ENCODE peak calls at places on chromosomes 1 and 21, in seven cellular contexts. One of them, this sample, is unnamed. For H3K9me3, the result is how much of the 10 kb centered on the place peaks cover.

GRCh38 chr1:29858646-29859045 is 622.3 kb downstream of the PTPRU start:
- DNase-seq in CD8-positive, alpha-beta T cell: no peak
- DNase-seq in naive thymus-derived CD4-positive, alpha-beta T cell: no peak
- DNase-seq in lower lobe of right lung: no peak
- DNase-seq in SK-N-SH: no peak
- DNase-seq in transverse colon: no peak
- DNase-seq in PC-3: no peak
- DNase-seq in this sample: no peak

GRCh38 chr1:216044538-216044937 is 378.7 kb downstream of the USH2A start:
- DNase-seq in CD8-positive, alpha-beta T cell: no peak
- DNase-seq in naive thymus-derived CD4-positive, alpha-beta T cell: no peak
- DNase-seq in lower lobe of right lung: no peak
- DNase-seq in SK-N-SH: no peak
- DNase-seq in transverse colon: no peak
- DNase-seq in PC-3: no peak
- DNase-seq in this sample: no peak

GRCh38 chr1:198986442-198986841 is 347.6 kb downstream of the PTPRC start:
- DNase-seq in CD8-positive, alpha-beta T cell: no peak
- DNase-seq in naive thymus-derived CD4-positive, alpha-beta T cell: no peak
- DNase-seq in lower lobe of right lung: no peak
- DNase-seq in SK-N-SH: no peak
- DNase-seq in transverse colon: no peak
- DNase-seq in PC-3: no peak
- DNase-seq in this sample: no peak

GRCh38 chr21:43015906-43016540 is 41.7 kb downstream of the PKNOX1 start:
- DNase-seq in CD8-positive, alpha-beta T cell: no peak
- DNase-seq in naive thymus-derived CD4-positive, alpha-beta T cell: no peak
- DNase-seq in lower lobe of right lung: no peak
- DNase-seq in SK-N-SH: peak
- DNase-seq in transverse colon: no peak
- DNase-seq in PC-3: no peak
- DNase-seq in this sample: no peak

GRCh38 chr1:149884433-149885363 is 14.7 kb upstream of the BOLA1 start:
- DNase-seq in CD8-positive, alpha-beta T cell: no peak
- DNase-seq in naive thymus-derived CD4-positive, alpha-beta T cell: peak
- DNase-seq in lower lobe of right lung: no peak
- DNase-seq in SK-N-SH: no peak
- DNase-seq in transverse colon: no peak
- DNase-seq in PC-3: peak
- DNase-seq in this sample: no peak

GRCh38 chr1:195462646-195463045 is 1145.6 kb downstream of the KCNT2 start:
- DNase-seq in CD8-positive, alpha-beta T cell: no peak
- DNase-seq in naive thymus-derived CD4-positive, alpha-beta T cell: no peak
- DNase-seq in lower lobe of right lung: no peak
- DNase-seq in SK-N-SH: no peak
- DNase-seq in transverse colon: no peak
- DNase-seq in PC-3: no peak
- DNase-seq in this sample: no peak

GRCh38 chr1:201295346-201295745 is 12.0 kb downstream of the PKP1 start:
- DNase-seq in CD8-positive, alpha-beta T cell: no peak
- DNase-seq in naive thymus-derived CD4-positive, alpha-beta T cell: no peak
- DNase-seq in lower lobe of right lung: no peak
- DNase-seq in SK-N-SH: no peak
- DNase-seq in transverse colon: no peak
- DNase-seq in PC-3: no peak
- DNase-seq in this sample: no peak

GRCh38 chr1:102640872-102641271 is 467.4 kb downstream of the COL11A1 start:
- DNase-seq in CD8-positive, alpha-beta T cell: no peak
- DNase-seq in naive thymus-derived CD4-positive, alpha-beta T cell: no peak
- DNase-seq in lower lobe of right lung: no peak
- DNase-seq in SK-N-SH: no peak
- DNase-seq in transverse colon: no peak
- DNase-seq in PC-3: no peak
- DNase-seq in this sample: no peak

GRCh38 chr1:3133671-3134070 is 64.7 kb downstream of the PRDM16 start:
- DNase-seq in CD8-positive, alpha-beta T cell: no peak
- DNase-seq in naive thymus-derived CD4-positive, alpha-beta T cell: no peak
- DNase-seq in lower lobe of right lung: peak
- DNase-seq in SK-N-SH: no peak
- DNase-seq in transverse colon: no peak
- DNase-seq in PC-3: peak
- DNase-seq in this sample: no peak

GRCh38 chr1:212438831-212439237 is 6.1 kb downstream of the NENF start:
- DNase-seq in CD8-positive, alpha-beta T cell: no peak
- DNase-seq in naive thymus-derived CD4-positive, alpha-beta T cell: no peak
- DNase-seq in lower lobe of right lung: no peak
- DNase-seq in SK-N-SH: no peak
- DNase-seq in transverse colon: no peak
- DNase-seq in PC-3: no peak
- DNase-seq in this sample: no peak

GRCh38 chr1:90911353-90911752 is 110.5 kb downstream of the ZNF644 start:
- DNase-seq in CD8-positive, alpha-beta T cell: no peak
- DNase-seq in naive thymus-derived CD4-positive, alpha-beta T cell: no peak
- DNase-seq in lower lobe of right lung: no peak
- DNase-seq in SK-N-SH: no peak
- DNase-seq in transverse colon: no peak
- DNase-seq in PC-3: no peak
- DNase-seq in this sample: no peak

GRCh38 chr1:170340259-170340658 is 191.7 kb upstream of the GORAB start:
- DNase-seq in CD8-positive, alpha-beta T cell: no peak
- DNase-seq in naive thymus-derived CD4-positive, alpha-beta T cell: no peak
- DNase-seq in lower lobe of right lung: no peak
- DNase-seq in SK-N-SH: no peak
- DNase-seq in transverse colon: no peak
- DNase-seq in PC-3: no peak
- DNase-seq in this sample: no peak

GRCh38 chr1:36080801-36081200 is 3.1 kb upstream of the TEKT2 start:
- DNase-seq in CD8-positive, alpha-beta T cell: no peak
- DNase-seq in naive thymus-derived CD4-positive, alpha-beta T cell: no peak
- DNase-seq in lower lobe of right lung: no peak
- DNase-seq in SK-N-SH: no peak
- DNase-seq in transverse colon: no peak
- DNase-seq in PC-3: no peak
- DNase-seq in this sample: no peak

GRCh38 chr1:233269656-233270055 is 25.9 kb downstream of the PCNX2 start:
- DNase-seq in CD8-positive, alpha-beta T cell: no peak
- DNase-seq in naive thymus-derived CD4-positive, alpha-beta T cell: no peak
- DNase-seq in lower lobe of right lung: no peak
- DNase-seq in SK-N-SH: no peak
- DNase-seq in transverse colon: no peak
- DNase-seq in PC-3: no peak
- DNase-seq in this sample: no peak

GRCh38 chr1:222247811-222248310 is 300.0 kb downstream of the HHIPL2 start:
- DNase-seq in CD8-positive, alpha-beta T cell: no peak
- DNase-seq in naive thymus-derived CD4-positive, alpha-beta T cell: no peak
- DNase-seq in lower lobe of right lung: no peak
- DNase-seq in SK-N-SH: no peak
- DNase-seq in transverse colon: no peak
- DNase-seq in PC-3: no peak
- DNase-seq in this sample: no peak

GRCh38 chr1:33234588-33234990 is 21.7 kb upstream of the ZNF362 start:
- DNase-seq in CD8-positive, alpha-beta T cell: no peak
- DNase-seq in naive thymus-derived CD4-positive, alpha-beta T cell: no peak
- DNase-seq in lower lobe of right lung: no peak
- DNase-seq in SK-N-SH: no peak
- DNase-seq in transverse colon: no peak
- DNase-seq in PC-3: no peak
- DNase-seq in this sample: no peak

GRCh38 chr1:230825061-230825803 is 43.1 kb downstream of the C1orf198 start:
- DNase-seq in CD8-positive, alpha-beta T cell: peak
- DNase-seq in naive thymus-derived CD4-positive, alpha-beta T cell: no peak
- DNase-seq in lower lobe of right lung: no peak
- DNase-seq in SK-N-SH: peak
- DNase-seq in transverse colon: no peak
- DNase-seq in PC-3: peak
- DNase-seq in this sample: no peak

GRCh38 chr1:153749408-153750005 is 21.7 kb downstream of the INTS3 start:
- DNase-seq in CD8-positive, alpha-beta T cell: peak
- DNase-seq in naive thymus-derived CD4-positive, alpha-beta T cell: peak
- DNase-seq in lower lobe of right lung: peak
- DNase-seq in SK-N-SH: peak
- DNase-seq in transverse colon: peak
- DNase-seq in PC-3: peak
- DNase-seq in this sample: peak
- H3K9me3 ChIP-seq in CD8-positive, alpha-beta T cell: under half
- H3K9me3 ChIP-seq in naive thymus-derived CD4-positive, alpha-beta T cell: under half
- H3K9me3 ChIP-seq in lower lobe of right lung: under half
- H3K9me3 ChIP-seq in SK-N-SH: under half
- H3K9me3 ChIP-seq in transverse colon: under half
- H3K9me3 ChIP-seq in PC-3: under half
- H3K9me3 ChIP-seq in this sample: under half

DNA sequence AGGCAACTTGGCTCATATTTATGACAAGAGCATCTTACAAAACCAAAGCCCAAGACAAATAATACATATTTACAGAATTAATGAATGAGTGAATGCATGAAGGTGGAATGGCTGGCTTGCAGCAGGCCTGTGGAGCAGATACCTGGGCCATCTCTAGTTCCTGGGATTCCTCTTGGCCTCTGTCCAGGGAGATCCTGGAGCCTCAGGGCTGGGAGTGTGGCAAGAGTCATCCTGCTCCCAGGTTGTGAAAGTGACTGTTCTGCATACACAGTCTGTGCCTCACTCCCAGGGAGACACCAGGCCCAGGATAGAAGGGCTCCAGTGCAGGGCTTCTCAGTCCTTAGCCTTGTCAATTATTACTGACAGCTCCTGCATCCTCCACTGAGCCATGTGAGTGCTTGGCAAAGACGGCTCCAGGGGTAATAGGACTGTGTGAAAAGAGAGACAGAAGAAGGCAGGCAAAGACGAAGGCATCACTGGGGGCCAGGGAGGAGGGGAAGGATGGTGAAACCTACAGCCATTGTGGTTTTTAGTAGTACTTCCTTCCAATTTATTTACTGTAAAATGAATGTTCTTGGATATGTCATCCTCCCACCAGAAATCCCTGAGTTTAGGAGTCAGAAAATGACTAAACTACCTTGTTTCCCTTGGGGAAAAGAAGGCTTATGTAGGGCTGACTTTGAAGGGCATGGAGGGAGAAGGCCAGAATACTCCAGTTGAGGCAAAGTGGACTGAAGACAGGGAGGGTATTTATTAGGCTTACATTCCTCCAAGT is 14.3 kb upstream of the KPRP start:
- DNase-seq in CD8-positive, alpha-beta T cell: no peak
- DNase-seq in naive thymus-derived CD4-positive, alpha-beta T cell: no peak
- DNase-seq in lower lobe of right lung: no peak
- DNase-seq in SK-N-SH: no peak
- DNase-seq in transverse colon: no peak
- DNase-seq in PC-3: peak
- DNase-seq in this sample: no peak
- H3K9me3 ChIP-seq in CD8-positive, alpha-beta T cell: under half
- H3K9me3 ChIP-seq in naive thymus-derived CD4-positive, alpha-beta T cell: under half
- H3K9me3 ChIP-seq in lower lobe of right lung: under half
- H3K9me3 ChIP-seq in SK-N-SH: under half
- H3K9me3 ChIP-seq in transverse colon: under half
- H3K9me3 ChIP-seq in PC-3: under half
- H3K9me3 ChIP-seq in this sample: under half

GRCh38 chr1:12005488-12006166 is 13.7 kb upstream of the MIIP start:
- DNase-seq in CD8-positive, alpha-beta T cell: no peak
- DNase-seq in naive thymus-derived CD4-positive, alpha-beta T cell: no peak
- DNase-seq in lower lobe of right lung: no peak
- DNase-seq in SK-N-SH: no peak
- DNase-seq in transverse colon: no peak
- DNase-seq in PC-3: no peak
- DNase-seq in this sample: no peak

GRCh38 chr1:12007204-12007603 is 12.1 kb upstream of the MIIP start:
- DNase-seq in CD8-positive, alpha-beta T cell: no peak
- DNase-seq in naive thymus-derived CD4-positive, alpha-beta T cell: no peak
- DNase-seq in lower lobe of right lung: no peak
- DNase-seq in SK-N-SH: no peak
- DNase-seq in transverse colon: no peak
- DNase-seq in PC-3: no peak
- DNase-seq in this sample: no peak

GRCh38 chr1:12003762-12004161 is 15.5 kb upstream of the MIIP start:
- DNase-seq in CD8-positive, alpha-beta T cell: no peak
- DNase-seq in naive thymus-derived CD4-positive, alpha-beta T cell: no peak
- DNase-seq in lower lobe of right lung: no peak
- DNase-seq in SK-N-SH: no peak
- DNase-seq in transverse colon: no peak
- DNase-seq in PC-3: no peak
- DNase-seq in this sample: no peak

GRCh38 chr1:12009318-12010001 is 9.8 kb upstream of the MIIP start:
- DNase-seq in CD8-positive, alpha-beta T cell: no peak
- DNase-seq in naive thymus-derived CD4-positive, alpha-beta T cell: no peak
- DNase-seq in lower lobe of right lung: no peak
- DNase-seq in SK-N-SH: no peak
- DNase-seq in transverse colon: no peak
- DNase-seq in PC-3: no peak
- DNase-seq in this sample: no peak

DNA sequence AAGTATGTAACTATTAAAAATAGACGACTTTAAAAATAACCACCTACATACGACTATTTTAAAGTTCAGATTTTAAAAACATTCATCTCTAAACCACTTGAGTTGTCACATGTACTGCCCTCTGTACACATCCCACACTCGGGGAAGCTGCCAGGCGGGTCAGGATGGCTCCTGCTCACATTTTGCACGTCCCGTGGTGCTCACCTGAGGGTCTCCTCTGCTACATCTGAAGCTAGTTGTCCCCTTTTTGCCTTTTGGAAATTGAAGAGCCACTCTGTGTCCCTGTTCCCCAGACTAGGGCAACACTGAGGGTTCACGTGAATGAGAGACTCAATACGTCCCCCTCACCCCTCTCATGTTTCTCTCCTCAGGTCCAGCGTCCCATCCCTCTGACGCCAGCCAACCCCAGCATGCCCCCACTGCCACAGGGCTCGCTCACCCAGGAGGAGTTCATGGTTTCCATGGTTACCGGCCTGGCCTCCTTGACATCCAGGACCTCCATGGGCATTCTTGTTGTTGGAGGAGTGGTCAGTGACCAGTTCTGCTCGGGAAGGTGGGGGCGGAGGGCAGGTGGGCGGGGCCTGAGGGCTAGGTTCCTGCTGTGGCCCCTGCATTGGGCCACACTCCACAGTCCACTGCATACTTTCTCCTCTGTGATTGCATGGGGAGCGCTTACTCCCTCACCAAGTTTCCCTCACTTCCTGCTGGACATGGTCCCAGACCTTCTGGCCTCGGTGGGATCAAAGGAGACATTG is 13.0 kb upstream of the MIIP start:
- DNase-seq in CD8-positive, alpha-beta T cell: no peak
- DNase-seq in naive thymus-derived CD4-positive, alpha-beta T cell: no peak
- DNase-seq in lower lobe of right lung: no peak
- DNase-seq in SK-N-SH: no peak
- DNase-seq in transverse colon: no peak
- DNase-seq in PC-3: no peak
- DNase-seq in this sample: no peak
- H3K9me3 ChIP-seq in CD8-positive, alpha-beta T cell: under half
- H3K9me3 ChIP-seq in naive thymus-derived CD4-positive, alpha-beta T cell: under half
- H3K9me3 ChIP-seq in lower lobe of right lung: under half
- H3K9me3 ChIP-seq in SK-N-SH: under half
- H3K9me3 ChIP-seq in transverse colon: under half
- H3K9me3 ChIP-seq in PC-3: under half
- H3K9me3 ChIP-seq in this sample: under half

DNA sequence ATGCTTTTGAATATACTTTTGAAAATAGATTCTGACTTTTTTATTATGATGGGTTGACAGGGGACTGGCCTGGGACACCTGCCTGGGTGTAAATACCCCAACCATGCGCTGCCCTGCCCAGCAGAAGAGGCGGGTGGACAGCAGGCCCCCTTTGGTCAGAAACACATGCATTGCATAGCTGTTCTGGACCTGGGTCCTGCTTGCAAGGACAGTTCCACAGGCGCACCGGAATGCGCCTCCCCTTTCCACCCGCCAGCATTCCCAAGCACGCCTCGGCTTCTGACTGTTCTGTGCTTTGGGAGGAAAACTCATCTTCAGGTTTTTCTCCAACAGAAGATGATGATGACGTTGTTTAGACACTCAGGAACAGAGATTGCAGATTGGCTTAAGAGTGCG is 435 bp upstream of the ZNF678 start:
- DNase-seq in CD8-positive, alpha-beta T cell: no peak
- DNase-seq in naive thymus-derived CD4-positive, alpha-beta T cell: no peak
- DNase-seq in lower lobe of right lung: no peak
- DNase-seq in SK-N-SH: peak
- DNase-seq in transverse colon: no peak
- DNase-seq in PC-3: no peak
- DNase-seq in this sample: no peak
- H3K9me3 ChIP-seq in CD8-positive, alpha-beta T cell: under half
- H3K9me3 ChIP-seq in naive thymus-derived CD4-positive, alpha-beta T cell: under half
- H3K9me3 ChIP-seq in lower lobe of right lung: under half
- H3K9me3 ChIP-seq in SK-N-SH: under half
- H3K9me3 ChIP-seq in transverse colon: under half
- H3K9me3 ChIP-seq in PC-3: under half
- H3K9me3 ChIP-seq in this sample: under half